ENCODE peak calls at places on chromosome 5, in four cellular contexts. U, Q, W and H are unnamed samples.
A peak's percentile ranks its signal among the peaks of the same experiment; 100 is the strongest.

GRCh38 chr5:151703227-151703626 is 16.5 kb upstream of the SPARC start:
- DNase-seq in U (no peak), W (no peak), Q (no peak), H (no peak)

GRCh38 chr5:75656311-75657003 is 45.2 kb downstream of the ANKDD1B start:
- DNase-seq in Q (peak; percentile 28), U (no peak), W (peak; percentile 78), H (no peak)

GRCh38 chr5:10789021-10789420 is 28.0 kb upstream of the DAP start:
- DNase-seq in U (peak; percentile 65), W (no peak), Q (no peak), H (no peak)

GRCh38 chr5:135353952-135354721 is 44.9 kb downstream of the MACROH2A1 start:
- DNase-seq in W (no peak), Q (no peak), U (no peak), H (no peak)

GRCh38 chr5:52943285-52943684 is 45.9 kb upstream of the ITGA2 start:
- DNase-seq in U (no peak), W (no peak), Q (no peak), H (no peak)

GRCh38 chr5:39063037-39063436 is 11.2 kb downstream of the RICTOR start:
- DNase-seq in U (no peak), Q (no peak), W (no peak), H (no peak)

GRCh38 chr5:164357405-164358033 is 852.1 kb downstream of the MAT2B start:
- DNase-seq in U (no peak), Q (no peak), W (no peak), H (no peak)

GRCh38 chr5:53095222-53095621 is 14.3 kb downstream of the MOCS2 start:
- DNase-seq in U (no peak), W (no peak), Q (no peak), H (no peak)

GRCh38 chr5:143245929-143246561 is 157.4 kb downstream of the NR3C1 start:
- DNase-seq in U (no peak), Q (no peak), W (no peak), H (no peak)

GRCh38 chr5:122101636-122102285 is 23.7 kb upstream of the LOX start:
- DNase-seq in U (no peak), W (no peak), Q (peak; percentile 26), H (no peak)

GRCh38 chr5:110115485-110115884 is 425.8 kb downstream of the MAN2A1 start:
- DNase-seq in U (no peak), Q (no peak), W (no peak), H (no peak)

GRCh38 chr5:95959964-95960801 is 1.5 kb downstream of the ELL2 start:
- DNase-seq in W (no peak), U (no peak), Q (peak; percentile 23), H (no peak)

DNA sequence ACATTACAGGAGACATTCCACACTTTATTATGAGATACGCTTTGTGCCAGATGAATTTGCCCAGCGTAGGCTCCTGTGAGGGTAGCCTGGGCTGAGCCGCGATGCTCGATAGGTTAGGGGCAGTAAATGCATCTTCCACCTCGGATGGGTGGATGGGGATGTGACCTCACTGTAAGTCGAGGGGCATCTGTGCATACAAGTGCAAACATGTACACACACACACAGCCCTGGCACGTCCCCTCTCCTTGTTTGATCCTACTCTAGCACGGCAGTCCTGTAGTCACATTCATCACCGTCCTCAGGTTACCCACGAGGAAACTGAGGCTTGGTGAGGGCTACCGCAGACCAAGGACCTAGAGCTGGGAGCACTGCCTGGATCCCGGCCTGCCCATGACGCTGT is 166.8 kb downstream of the COL23A1 start:
- DNase-seq in U (peak; percentile 44), W (peak; percentile 42), Q (no peak), H (no peak)
- H3K9me3 ChIP-seq in U (no peaks in the 10 kb centered on the region), W (no peaks in the 10 kb centered on the region), Q (no peaks in the 10 kb centered on the region), H (no peaks in the 10 kb centered on the region)

GRCh38 chr5:141615991-141616715 is 2.6 kb downstream of the DIAPH1 start:
- DNase-seq in U (no peak), W (no peak), Q (no peak), H (no peak)
- H3K4me1 ChIP-seq in U (no peaks in the 10 kb centered on the region), W (peaks cover 8% of the 10 kb centered on the region), Q (peaks cover 20% of the 10 kb centered on the region), H (peaks cover 36% of the 10 kb centered on the region)

DNA sequence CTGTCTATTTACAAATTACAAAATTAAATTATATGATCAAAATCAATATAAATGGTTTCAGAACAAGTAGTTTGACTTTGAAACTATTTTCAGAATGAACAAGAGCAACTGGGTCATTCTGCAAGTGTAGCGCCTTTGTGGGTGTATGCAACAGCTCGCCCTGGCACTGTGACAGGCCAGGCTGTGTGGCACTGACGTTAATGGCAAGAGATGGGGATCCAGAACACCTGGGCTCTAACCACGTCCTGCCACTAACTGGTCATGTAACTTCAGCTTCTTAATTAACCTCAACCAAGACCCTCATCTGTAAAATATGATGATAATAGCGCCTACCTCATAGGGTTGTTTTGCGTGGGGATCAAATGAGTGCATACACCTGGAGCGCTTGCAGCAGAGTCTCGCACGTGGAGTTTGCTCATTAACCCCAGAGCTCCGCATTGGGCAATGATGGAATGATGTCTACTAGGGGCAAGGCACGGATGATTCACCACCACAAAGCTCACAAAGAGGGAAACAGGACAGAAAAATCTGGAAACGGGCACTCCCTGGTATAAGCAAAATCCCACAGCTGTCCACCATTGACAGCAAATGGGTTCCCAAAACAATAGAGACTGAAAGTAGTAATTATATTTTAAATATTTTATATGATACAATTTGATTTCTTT is 639.4 kb downstream of the SEMA5A start:
- DNase-seq in Q (no peak), U (no peak), W (no peak), H (no peak)
- H3K9me3 ChIP-seq in Q (peaks cover 4% of the 10 kb centered on the region), U (no peaks in the 10 kb centered on the region), W (no peaks in the 10 kb centered on the region), H (no peaks in the 10 kb centered on the region)

GRCh38 chr5:170200876-170201275 is 31.9 kb upstream of the C5orf58 start:
- DNase-seq in U (no peak), W (no peak), Q (no peak), H (no peak)
- H3K4me1 ChIP-seq in U (no peaks in the 10 kb centered on the region), W (no peaks in the 10 kb centered on the region), Q (no peaks in the 10 kb centered on the region), H (no peaks in the 10 kb centered on the region)

GRCh38 chr5:131305906-131306305 is 42.1 kb downstream of the CDC42SE2 start:
- DNase-seq in W (no peak), Q (no peak), U (no peak), H (no peak)

GRCh38 chr5:131303537-131303936 is 39.7 kb downstream of the CDC42SE2 start:
- DNase-seq in Q (no peak), U (no peak), W (no peak), H (no peak)

GRCh38 chr5:131302506-131302905 is 38.7 kb downstream of the CDC42SE2 start:
- DNase-seq in W (no peak), U (no peak), Q (no peak), H (no peak)

GRCh38 chr5:131305138-131305650 is 41.3 kb downstream of the CDC42SE2 start:
- DNase-seq in W (no peak), U (no peak), Q (no peak), H (no peak)

DNA sequence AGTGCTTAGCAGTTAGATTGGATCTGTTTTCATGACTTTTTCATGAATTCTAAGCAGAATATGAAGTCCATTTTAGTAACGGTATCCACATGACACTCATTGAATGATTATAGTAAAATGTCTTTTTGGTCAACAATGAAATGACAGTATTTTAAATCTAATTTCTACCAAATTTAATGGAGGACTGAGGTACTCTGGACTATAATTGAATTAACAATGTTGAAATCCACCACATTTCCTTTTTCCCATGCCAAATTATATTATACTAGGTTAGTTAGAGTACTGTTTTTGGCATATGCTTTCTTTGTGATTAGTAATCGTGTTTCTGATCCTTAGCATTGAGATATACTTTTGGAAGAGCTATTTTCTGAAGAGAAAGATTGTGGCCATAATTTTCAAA is 40.6 kb downstream of the CDC42SE2 start:
- DNase-seq in Q (no peak), U (no peak), W (no peak), H (no peak)
- H3K9me3 ChIP-seq in Q (peaks cover 9% of the 10 kb centered on the region), U (no peaks in the 10 kb centered on the region), W (no peaks in the 10 kb centered on the region), H (no peaks in the 10 kb centered on the region)

DNA sequence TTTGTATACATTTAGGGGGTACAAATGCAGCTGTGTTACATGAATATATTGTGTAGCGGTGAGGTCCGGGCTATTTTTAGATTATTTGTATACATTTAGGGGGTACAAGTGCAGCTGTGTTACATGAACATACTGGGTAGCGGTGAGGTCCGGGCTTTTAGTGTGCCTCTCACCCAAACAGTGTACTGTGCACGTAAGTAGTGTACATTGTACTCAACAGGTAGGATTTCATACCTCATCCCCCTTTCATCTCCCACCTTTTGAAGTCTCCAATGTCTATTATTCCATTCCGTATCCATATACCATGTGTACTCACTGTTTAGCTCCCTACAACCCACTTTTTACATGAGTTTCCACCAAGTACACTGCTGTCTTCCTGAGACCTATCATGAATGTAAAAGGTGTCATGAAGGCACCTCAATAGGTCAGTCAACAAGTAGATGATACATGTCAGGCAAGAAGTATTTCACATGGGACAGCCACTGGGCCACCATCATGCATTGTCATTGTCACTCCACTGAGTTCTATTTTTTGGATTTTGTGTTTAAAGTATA is 27.7 kb downstream of the SKP1 start:
- DNase-seq in W (no peak), U (no peak), Q (no peak), H (no peak)
- H3K4me1 ChIP-seq in W (no peaks in the 10 kb centered on the region), U (no peaks in the 10 kb centered on the region), Q (peaks cover 30% of the 10 kb centered on the region), H (peaks cover 21% of the 10 kb centered on the region)

GRCh38 chr5:4099401-4099800 is 503.8 kb downstream of the IRX1 start:
- DNase-seq in Q (no peak), W (no peak), U (no peak), H (no peak)
- H3K9me3 ChIP-seq in Q (no peaks in the 10 kb centered on the region), W (no peaks in the 10 kb centered on the region), U (no peaks in the 10 kb centered on the region), H (no peaks in the 10 kb centered on the region)

DNA sequence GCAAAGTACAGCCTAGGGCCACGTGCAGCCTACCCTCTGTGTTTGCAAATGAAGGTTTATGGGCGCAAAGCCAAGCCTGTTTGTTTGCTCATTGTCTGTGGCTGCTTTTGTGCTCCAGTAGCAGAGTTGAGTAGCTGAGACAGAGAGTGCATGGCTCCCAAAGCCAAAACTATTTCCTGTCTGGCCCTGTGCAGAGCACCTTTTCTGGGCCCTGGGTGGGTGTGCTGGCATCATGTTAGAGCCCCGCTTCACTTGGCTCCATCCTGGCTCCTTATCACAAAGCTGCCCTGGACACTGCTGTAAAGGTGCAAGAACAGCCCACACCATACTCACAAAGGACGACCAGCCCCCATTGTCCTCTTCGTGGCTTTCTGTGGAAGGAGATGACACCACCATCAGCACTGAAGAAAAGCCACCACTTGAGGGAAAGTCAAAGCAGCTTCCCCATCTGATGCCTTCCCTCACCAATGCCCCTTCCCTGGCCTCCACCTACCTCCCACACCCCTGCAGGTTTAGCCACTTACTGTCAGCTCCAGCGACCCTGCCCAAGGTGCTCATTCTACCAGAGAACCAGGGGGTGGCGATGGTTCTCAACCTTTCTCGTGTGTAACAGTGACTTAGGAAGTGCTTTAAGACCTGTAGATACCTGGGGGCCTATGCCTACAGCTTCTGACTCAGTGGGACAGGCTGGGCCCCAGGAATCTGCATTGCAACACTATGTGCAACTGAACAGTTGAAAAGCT is 23.4 kb downstream of the LCP2 start:
- DNase-seq in Q (no peak), U (no peak), W (no peak), H (peak; percentile 55)
- H3K4me1 ChIP-seq in Q (peaks cover under 1% of the 10 kb centered on the region), U (no peaks in the 10 kb centered on the region), W (no peaks in the 10 kb centered on the region), H (peaks cover 79% of the 10 kb centered on the region)